ENCODE peak calls at places on chromosomes 13 and 19, in ten cellular contexts. D is A549; O is cardiac fibroblast; Q is choroid plexus epithelial cell; N is pancreas; C is upper lobe of right lung; E is fibroblast of mammary gland; P is H9; Z is esophagus squamous epithelium; L is CD4-positive, alpha-beta T cell. K is an unnamed sample.
A peak's percentile ranks its signal among the peaks of the same experiment; 100 is the strongest.

GRCh38 chr19:48680436-48681126 is 7.8 kb upstream of the NTN5 start:
- DNase-seq in D (no peak), O (no peak), Q (no peak), N (no peak), C (no peak), E (no peak), P (no peak), Z (no peak), L (no peak), K (no peak)

GRCh38 chr19:48373567-48373966 is 9.4 kb downstream of the SYNGR4 start:
- DNase-seq in D (no peak), O (no peak), Q (no peak), N (no peak), C (no peak), E (no peak), P (no peak), Z (no peak), L (no peak), K (no peak)

GRCh38 chr13:76812206-76812882 is 73.9 kb downstream of the KCTD12 start:
- DNase-seq in D (no peak), O (peak; percentile 65), Q (no peak), N (no peak), C (no peak), E (peak; percentile 92), P (no peak), Z (no peak), L (no peak), K (no peak)

GRCh38 chr13:85995788-85996418 is 196.7 kb upstream of the SLITRK6 start:
- DNase-seq in D (no peak), O (no peak), Q (no peak), N (no peak), C (no peak), E (no peak), P (no peak), Z (no peak), L (no peak), K (no peak)

GRCh38 chr19:6682607-6683128 is 12.7 kb upstream of the TNFSF14 start:
- DNase-seq in D (no peak), O (no peak), Q (no peak), N (no peak), C (no peak), E (no peak), P (no peak), Z (no peak), L (no peak), K (no peak)

GRCh38 chr13:61030445-61030844 is 385.2 kb downstream of the PCDH20 start:
- DNase-seq in D (no peak), O (no peak), Q (no peak), N (no peak), C (no peak), E (no peak), P (no peak), Z (no peak), L (no peak), K (no peak)

GRCh38 chr19:17402982-17403855 is 2.2 kb downstream of the BST2 start:
- DNase-seq in D (peak; percentile 49), O (no peak), Q (peak; percentile 46), N (no peak), C (no peak), E (no peak), P (peak; percentile 93), Z (no peak), L (peak; percentile 46), K (peak; percentile 37)

GRCh38 chr13:106597190-106597589 is 29.3 kb upstream of the ARGLU1 start:
- DNase-seq in D (no peak), O (peak; percentile 29), Q (no peak), N (no peak), C (no peak), E (peak; percentile 42), P (no peak), Z (no peak), L (no peak), K (no peak)

GRCh38 chr19:3163943-3164342 is 14.6 kb upstream of the S1PR4 start:
- DNase-seq in D (no peak), O (no peak), Q (no peak), N (no peak), C (no peak), E (no peak), P (no peak), Z (no peak), L (no peak), K (no peak)

GRCh38 chr19:45403272-45403671 is 1.6 kb downstream of the PPP1R13L start:
- DNase-seq in D (no peak), O (no peak), Q (no peak), N (no peak), C (no peak), E (no peak), P (no peak), Z (no peak), L (no peak), K (no peak)

GRCh38 chr19:2774953-2775555 is 8.0 kb downstream of the SGTA start:
- DNase-seq in D (no peak), O (no peak), Q (no peak), N (no peak), C (peak; percentile 85), E (no peak), P (no peak), Z (no peak), L (no peak), K (no peak)

GRCh38 chr13:20923272-20923671 is 20.7 kb upstream of the XPO4 start:
- DNase-seq in D (no peak), O (no peak), Q (no peak), N (no peak), C (no peak), E (no peak), P (no peak), Z (no peak), L (no peak), K (no peak)

GRCh38 chr19:35040826-35041547 is 534 bp upstream of the HPN start:
- DNase-seq in D (no peak), O (peak; percentile 80), Q (peak; percentile 40), N (peak; percentile 96), C (peak; percentile 96), E (no peak), P (peak; percentile 87), Z (peak; percentile 48), L (no peak), K (no peak)

DNA sequence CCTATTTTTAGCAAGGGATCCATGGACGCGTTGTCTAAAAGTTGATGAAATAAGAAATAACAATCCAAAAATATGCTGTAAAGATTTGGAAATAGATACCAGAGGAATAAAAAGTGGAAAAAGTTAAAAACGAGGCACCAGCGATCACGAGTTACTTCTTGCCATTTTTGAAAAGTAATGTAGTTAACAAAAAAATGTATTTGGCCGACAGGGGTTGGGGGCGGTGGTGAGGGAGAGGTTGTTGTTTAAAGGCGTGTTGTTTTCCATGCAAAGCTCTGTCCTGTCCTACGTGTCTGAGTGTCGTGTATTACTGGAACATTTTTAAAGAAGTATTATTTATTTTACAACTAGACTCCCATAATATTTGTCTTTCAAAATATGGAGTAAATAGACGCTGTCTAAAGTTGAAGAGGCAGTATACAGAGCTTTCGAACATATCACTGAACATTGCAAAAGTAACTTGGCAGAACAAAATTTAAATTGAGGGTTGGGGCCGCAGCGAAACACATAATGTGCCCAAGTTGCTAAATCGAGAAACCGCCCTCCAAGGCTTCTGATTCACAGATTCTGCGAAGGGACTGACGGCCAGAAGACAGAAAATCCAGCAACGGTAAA is 836 bp downstream of the FBXO17 start:
- DNase-seq in D (peak; percentile 60), O (peak; percentile 35), Q (no peak), N (no peak), C (no peak), E (peak; percentile 25), P (no peak), Z (no peak), L (no peak), K (no peak)
- TF ChIP-seq CTCF in D (no peak), O (no peak), Q (peak; percentile 19), N (no peak), C (peak; percentile 6), E (no peak), P (no peak), Z (no peak), L (no peak), K (no peak)

GRCh38 chr13:97257800-97258799 is 36.0 kb downstream of the MBNL2 start:
- DNase-seq in D (peak; percentile 95), O (peak; percentile 98), Q (peak; percentile 96), N (peak; percentile 81), C (no peak), E (peak; percentile 88), P (peak; percentile 84), Z (no peak), L (no peak), K (peak; percentile 83)
- TF ChIP-seq CTCF in D (peak; percentile 31), O (peak; percentile 19), Q (peak; percentile 46), N (no peak), C (peak; percentile 15), E (peak; percentile 23), P (peak; percentile 30), Z (no peak), L (no peak), K (no peak)

GRCh38 chr19:29759359-29759758 is 44.3 kb upstream of the C19orf12 start:
- DNase-seq in D (no peak), O (no peak), Q (no peak), N (no peak), C (no peak), E (no peak), P (no peak), Z (no peak), L (no peak), K (no peak)
- TF ChIP-seq CTCF in D (no peak), O (no peak), Q (no peak), N (no peak), C (no peak), E (no peak), P (no peak), Z (no peak), L (no peak), K (no peak)

GRCh38 chr13:33678084-33678483 is 139.9 kb upstream of the RFC3 start:
- DNase-seq in D (no peak), O (no peak), Q (no peak), N (no peak), C (no peak), E (no peak), P (no peak), Z (no peak), L (no peak), K (no peak)
- TF ChIP-seq CTCF in D (no peak), O (no peak), Q (no peak), N (no peak), C (no peak), E (no peak), P (no peak), Z (no peak), L (no peak), K (no peak)

GRCh38 chr13:31234729-31235128 is 35.0 kb downstream of the B3GLCT start:
- DNase-seq in D (peak; percentile 11), O (peak; percentile 29), Q (peak; percentile 41), N (no peak), C (no peak), E (peak; percentile 8), P (peak; percentile 45), Z (no peak), L (no peak), K (no peak)
- TF ChIP-seq CTCF in D (no peak), O (peak; percentile 53), Q (peak; percentile 62), N (no peak), C (no peak), E (peak; percentile 31), P (peak; percentile 56), Z (no peak), L (no peak), K (peak; percentile 24)

GRCh38 chr13:102183509-102184182 is 218.2 kb downstream of the FGF14 start:
- DNase-seq in D (no peak), O (no peak), Q (peak; percentile 17), N (no peak), C (no peak), E (no peak), P (no peak), Z (no peak), L (no peak), K (no peak)
- TF ChIP-seq CTCF in D (no peak), O (no peak), Q (no peak), N (no peak), C (no peak), E (no peak), P (no peak), Z (no peak), L (no peak), K (no peak)

GRCh38 chr19:21256722-21257121 is 72.5 kb downstream of the ZNF708 start:
- DNase-seq in D (peak; percentile 68), O (peak; percentile 6), Q (peak; percentile 44), N (no peak), C (no peak), E (peak; percentile 12), P (no peak), Z (no peak), L (no peak), K (peak; percentile 0)
- TF ChIP-seq CTCF in D (peak; percentile 64), O (no peak), Q (peak; percentile 36), N (no peak), C (peak; percentile 20), E (peak; percentile 8), P (peak; percentile 66), Z (peak; percentile 42), L (no peak), K (no peak)

K was measured in MCF 10A.